ENCODE peak calls at places on chromosomes 16 and 17, in nine cellular contexts. L, U, B, R, V, D, H, Z and T are unnamed samples.

GRCh38 chr16:5432166-5432565 is 334.6 kb upstream of the EEF2KMT start:
- DNase-seq in L (no peak), U (no peak), B (no peak), R (no peak), V (no peak), D (no peak), H (no peak), Z (no peak), T (no peak)

GRCh38 chr17:44367626-44368025 is 4.0 kb upstream of the FAM171A2 start:
- DNase-seq in L (no peak), U (no peak), B (no peak), R (no peak), V (no peak), D (no peak), H (no peak), Z (no peak), T (no peak)

GRCh38 chr16:88781140-88782077 is 3.6 kb downstream of the PIEZO1 start:
- DNase-seq in L (no peak), U (peak; percentile 42), B (no peak), R (peak; percentile 71), V (peak; percentile 60), D (no peak), H (no peak), Z (peak; percentile 55), T (no peak)

GRCh38 chr17:82648761-82649474 is 674 bp upstream of the WDR45B start:
- DNase-seq in L (peak; percentile 49), U (no peak), B (no peak), R (no peak), V (no peak), D (no peak), H (no peak), Z (no peak), T (no peak)

GRCh38 chr17:35022536-35023063 is 40.9 kb downstream of the RFFL start:
- DNase-seq in L (no peak), U (peak; percentile 41), B (no peak), R (peak; percentile 77), V (peak; percentile 68), D (peak; percentile 44), H (peak; percentile 89), Z (peak; percentile 54), T (peak; percentile 92)

GRCh38 chr17:18191071-18191667 is 7.5 kb downstream of the ALKBH5 start:
- DNase-seq in L (no peak), U (no peak), B (no peak), R (no peak), V (no peak), D (no peak), H (peak; percentile 68), Z (no peak), T (no peak)

GRCh38 chr16:53504161-53504663 is 1.2 kb upstream of the AKTIP start:
- DNase-seq in L (peak; percentile 14), U (no peak), B (peak; percentile 37), R (peak; percentile 36), V (peak; percentile 12), D (no peak), H (peak; percentile 82), Z (no peak), T (peak; percentile 3)

GRCh38 chr17:35155246-35155645 is 7.6 kb downstream of the UNC45B start:
- DNase-seq in L (no peak), U (no peak), B (no peak), R (no peak), V (no peak), D (no peak), H (no peak), Z (no peak), T (no peak)

GRCh38 chr16:21701271-21701670 is 37.5 kb downstream of the OTOA start:
- DNase-seq in L (no peak), U (no peak), B (no peak), R (no peak), V (no peak), D (no peak), H (no peak), Z (no peak), T (no peak)

GRCh38 chr16:86088816-86089215 is 189.9 kb downstream of the IRF8 start:
- DNase-seq in L (no peak), U (no peak), B (no peak), R (no peak), V (no peak), D (no peak), H (no peak), Z (no peak), T (no peak)

GRCh38 chr17:57534863-57535651 is 210.0 kb downstream of the CCDC182 start:
- DNase-seq in L (no peak), U (no peak), B (peak; percentile 44), R (no peak), V (no peak), D (no peak), H (no peak), Z (no peak), T (no peak)

GRCh38 chr17:49969134-49969759 is at the start of gene DLX4:
- DNase-seq in L (no peak), U (no peak), B (no peak), R (no peak), V (no peak), D (no peak), H (no peak), Z (no peak), T (no peak)